ENCODE peak calls at places on chromosomes 4 and X, in ten cellular contexts. One of them, this sample, is unnamed. For H3K9me3, the result is how much of the 10 kb centered on the place peaks cover.

GRCh38 chr4:123361195-123361861 is 35.3 kb upstream of the SPRY1 start:
- DNase-seq in esophagus muscularis mucosa: peak
- DNase-seq in suprapubic skin: no peak
- DNase-seq in A549: peak
- DNase-seq in heart left ventricle: no peak
- DNase-seq in prostate gland: no peak
- DNase-seq in sigmoid colon: no peak
- DNase-seq in body of pancreas: no peak
- DNase-seq in K562: no peak
- DNase-seq in ovary: no peak
- DNase-seq in this sample: peak

GRCh38 chrX:111869639-111870034 is 6.3 kb upstream of the TRPC5OS start:
- DNase-seq in esophagus muscularis mucosa: no peak
- DNase-seq in suprapubic skin: no peak
- DNase-seq in A549: peak
- DNase-seq in heart left ventricle: peak
- DNase-seq in sigmoid colon: no peak
- DNase-seq in ovary: no peak
- DNase-seq in body of pancreas: peak
- DNase-seq in K562: peak
- DNase-seq in prostate gland: peak
- DNase-seq in this sample: peak

GRCh38 chr4:165355900-165356300 is 22.9 kb upstream of the CPE start:
- DNase-seq in ovary: no peak
- DNase-seq in esophagus muscularis mucosa: no peak
- DNase-seq in body of pancreas: no peak
- DNase-seq in prostate gland: peak
- DNase-seq in suprapubic skin: no peak
- DNase-seq in heart left ventricle: peak
- DNase-seq in sigmoid colon: no peak
- DNase-seq in K562: no peak
- DNase-seq in A549: peak
- DNase-seq in this sample: peak

GRCh38 chr4:77196866-77197265 is 39.9 kb downstream of the CCNG2 start:
- DNase-seq in ovary: no peak
- DNase-seq in A549: no peak
- DNase-seq in heart left ventricle: no peak
- DNase-seq in esophagus muscularis mucosa: no peak
- DNase-seq in sigmoid colon: no peak
- DNase-seq in body of pancreas: no peak
- DNase-seq in prostate gland: no peak
- DNase-seq in K562: no peak
- DNase-seq in suprapubic skin: no peak
- DNase-seq in this sample: no peak

GRCh38 chrX:10166731-10167149 is 10.0 kb downstream of the CLCN4 start:
- DNase-seq in suprapubic skin: no peak
- DNase-seq in prostate gland: no peak
- DNase-seq in esophagus muscularis mucosa: no peak
- DNase-seq in A549: no peak
- DNase-seq in K562: no peak
- DNase-seq in ovary: no peak
- DNase-seq in body of pancreas: no peak
- DNase-seq in sigmoid colon: no peak
- DNase-seq in heart left ventricle: no peak
- DNase-seq in this sample: no peak

GRCh38 chrX:19291086-19291485 is 52.6 kb upstream of the PDHA1 start:
- DNase-seq in esophagus muscularis mucosa: no peak
- DNase-seq in heart left ventricle: no peak
- DNase-seq in body of pancreas: no peak
- DNase-seq in sigmoid colon: no peak
- DNase-seq in A549: no peak
- DNase-seq in K562: no peak
- DNase-seq in prostate gland: no peak
- DNase-seq in suprapubic skin: no peak
- DNase-seq in ovary: no peak
- DNase-seq in this sample: no peak

GRCh38 chr4:87975466-87975865 is at the start of gene SPP1:
- DNase-seq in K562: no peak
- DNase-seq in heart left ventricle: no peak
- DNase-seq in sigmoid colon: no peak
- DNase-seq in A549: peak
- DNase-seq in ovary: no peak
- DNase-seq in esophagus muscularis mucosa: no peak
- DNase-seq in body of pancreas: no peak
- DNase-seq in suprapubic skin: no peak
- DNase-seq in prostate gland: no peak
- DNase-seq in this sample: no peak

GRCh38 chrX:148567229-148567628 is 66.8 kb downstream of the AFF2 start:
- DNase-seq in prostate gland: no peak
- DNase-seq in A549: no peak
- DNase-seq in heart left ventricle: no peak
- DNase-seq in ovary: no peak
- DNase-seq in esophagus muscularis mucosa: no peak
- DNase-seq in suprapubic skin: no peak
- DNase-seq in body of pancreas: no peak
- DNase-seq in sigmoid colon: no peak
- DNase-seq in K562: peak
- DNase-seq in this sample: no peak

GRCh38 chr4:96097040-96097607 is 257.2 kb downstream of the PDHA2 start:
- DNase-seq in K562: no peak
- DNase-seq in ovary: no peak
- DNase-seq in sigmoid colon: no peak
- DNase-seq in heart left ventricle: no peak
- DNase-seq in suprapubic skin: no peak
- DNase-seq in prostate gland: no peak
- DNase-seq in body of pancreas: no peak
- DNase-seq in A549: no peak
- DNase-seq in esophagus muscularis mucosa: no peak
- DNase-seq in this sample: no peak

GRCh38 chrX:44036336-44036735 is 63.1 kb upstream of the NDP start:
- DNase-seq in sigmoid colon: no peak
- DNase-seq in A549: no peak
- DNase-seq in heart left ventricle: no peak
- DNase-seq in ovary: no peak
- DNase-seq in esophagus muscularis mucosa: no peak
- DNase-seq in prostate gland: no peak
- DNase-seq in K562: no peak
- DNase-seq in body of pancreas: no peak
- DNase-seq in suprapubic skin: no peak
- DNase-seq in this sample: no peak

GRCh38 chr4:45910511-45910910 is 213.3 kb downstream of the GABRG1 start:
- DNase-seq in A549: no peak
- DNase-seq in esophagus muscularis mucosa: no peak
- DNase-seq in ovary: no peak
- DNase-seq in suprapubic skin: no peak
- DNase-seq in prostate gland: no peak
- DNase-seq in K562: no peak
- DNase-seq in heart left ventricle: no peak
- DNase-seq in body of pancreas: no peak
- DNase-seq in sigmoid colon: no peak
- DNase-seq in this sample: no peak

GRCh38 chr4:6217716-6218381 is 17.5 kb upstream of the JAKMIP1 start:
- DNase-seq in body of pancreas: no peak
- DNase-seq in esophagus muscularis mucosa: no peak
- DNase-seq in A549: no peak
- DNase-seq in ovary: no peak
- DNase-seq in suprapubic skin: no peak
- DNase-seq in heart left ventricle: no peak
- DNase-seq in prostate gland: no peak
- DNase-seq in K562: no peak
- DNase-seq in sigmoid colon: no peak
- DNase-seq in this sample: no peak

GRCh38 chr4:159191989-159192388 is 89.1 kb downstream of the RAPGEF2 start:
- DNase-seq in sigmoid colon: no peak
- DNase-seq in ovary: no peak
- DNase-seq in K562: no peak
- DNase-seq in body of pancreas: no peak
- DNase-seq in esophagus muscularis mucosa: no peak
- DNase-seq in suprapubic skin: no peak
- DNase-seq in prostate gland: no peak
- DNase-seq in heart left ventricle: no peak
- DNase-seq in A549: peak
- DNase-seq in this sample: no peak

DNA sequence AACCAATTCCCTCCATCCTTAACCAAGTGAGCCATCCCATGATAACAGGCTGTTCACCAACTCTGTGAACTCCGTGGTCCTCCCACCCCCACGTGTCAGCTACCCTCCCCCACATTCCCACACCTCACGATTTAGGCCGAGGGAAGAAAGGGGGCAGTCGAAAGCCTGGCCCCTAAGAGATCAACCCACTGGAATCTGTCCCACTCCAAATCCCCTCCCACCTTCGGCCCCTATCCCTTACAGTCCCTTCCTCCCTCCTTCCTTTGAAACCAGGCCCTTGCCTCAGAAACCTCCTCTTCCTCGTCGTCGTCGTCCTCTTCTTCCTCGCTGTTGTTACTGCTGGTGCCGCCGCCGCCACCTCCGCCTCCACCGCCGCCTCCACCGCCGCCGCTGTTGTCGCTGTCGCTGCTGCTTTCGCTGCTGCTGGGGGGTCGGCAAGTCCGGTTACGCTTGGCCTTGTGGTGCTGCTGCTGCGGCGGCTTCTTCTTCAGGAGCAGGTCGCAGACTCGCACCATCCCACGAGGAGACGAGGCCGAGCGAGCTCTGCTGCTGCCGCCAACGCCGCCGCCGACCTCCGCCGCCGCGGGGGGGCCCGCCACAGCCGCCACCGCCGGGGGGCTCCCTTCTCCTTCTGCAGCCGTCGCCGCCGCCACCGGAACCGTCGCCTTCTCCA is 467 bp downstream of the ANKRD17 start:
- DNase-seq in A549: peak
- DNase-seq in sigmoid colon: no peak
- DNase-seq in suprapubic skin: peak
- DNase-seq in prostate gland: peak
- DNase-seq in K562: peak
- DNase-seq in esophagus muscularis mucosa: no peak
- DNase-seq in body of pancreas: peak
- DNase-seq in heart left ventricle: no peak
- DNase-seq in ovary: peak
- DNase-seq in this sample: peak
- TF ChIP-seq POLR2A in A549: no peak
- TF ChIP-seq POLR2A in sigmoid colon: no peak
- TF ChIP-seq POLR2A in suprapubic skin: no peak
- TF ChIP-seq POLR2A in prostate gland: no peak
- TF ChIP-seq POLR2A in K562: no peak
- TF ChIP-seq POLR2A in esophagus muscularis mucosa: no peak
- TF ChIP-seq POLR2A in body of pancreas: no peak
- TF ChIP-seq POLR2A in heart left ventricle: no peak
- TF ChIP-seq POLR2A in ovary: no peak
- TF ChIP-seq POLR2A in this sample: no peak

DNA sequence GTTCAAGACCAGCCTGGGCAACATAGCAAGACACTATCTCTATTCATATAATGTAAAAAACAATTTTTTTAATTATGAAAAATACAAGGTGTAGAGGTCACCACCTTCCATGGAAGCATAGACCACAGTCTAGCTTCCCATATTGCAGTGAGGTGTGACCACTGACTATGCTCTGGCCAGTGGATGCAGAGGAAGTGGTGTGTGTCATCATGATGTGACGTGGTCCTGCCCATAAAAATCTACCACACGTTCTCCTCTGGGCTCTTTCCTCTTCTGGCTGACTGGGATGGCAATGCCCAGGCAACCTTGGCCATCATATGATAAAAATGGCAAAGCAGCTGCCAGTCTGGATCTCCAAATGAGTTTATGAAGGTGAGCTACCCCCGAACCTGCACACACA is 65.7 kb downstream of the RBM47 start:
- DNase-seq in ovary: no peak
- DNase-seq in body of pancreas: no peak
- DNase-seq in heart left ventricle: peak
- DNase-seq in suprapubic skin: no peak
- DNase-seq in sigmoid colon: no peak
- DNase-seq in K562: no peak
- DNase-seq in A549: no peak
- DNase-seq in prostate gland: no peak
- DNase-seq in esophagus muscularis mucosa: no peak
- DNase-seq in this sample: no peak
- H3K9me3 ChIP-seq in ovary: under half
- H3K9me3 ChIP-seq in body of pancreas: under half
- H3K9me3 ChIP-seq in heart left ventricle: under half
- H3K9me3 ChIP-seq in suprapubic skin: under half
- H3K9me3 ChIP-seq in sigmoid colon: under half
- H3K9me3 ChIP-seq in K562: under half
- H3K9me3 ChIP-seq in A549: under half
- H3K9me3 ChIP-seq in prostate gland: under half
- H3K9me3 ChIP-seq in esophagus muscularis mucosa: under half
- H3K9me3 ChIP-seq in this sample: under half

DNA sequence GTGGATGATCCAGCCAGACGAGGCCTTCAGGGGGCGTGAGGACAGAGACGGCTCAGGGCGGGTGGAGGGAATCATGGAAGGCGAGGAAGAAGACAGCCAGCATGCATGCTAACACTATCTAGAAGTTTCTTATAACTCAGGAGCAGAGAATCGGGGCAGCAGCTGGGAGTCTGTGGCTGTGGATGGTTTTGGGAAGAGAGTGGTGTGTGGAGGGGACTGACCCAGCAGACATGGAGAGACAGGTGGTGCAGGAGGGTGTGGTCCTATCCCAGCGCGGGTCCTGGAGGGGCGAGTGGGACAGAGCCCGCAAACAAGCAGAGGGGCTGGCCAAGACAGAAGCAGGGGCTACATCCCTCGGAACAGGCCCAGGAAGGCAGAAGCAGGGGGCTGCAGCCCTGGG is 192.1 kb downstream of the AFAP1 start:
- DNase-seq in esophagus muscularis mucosa: no peak
- DNase-seq in K562: no peak
- DNase-seq in heart left ventricle: no peak
- DNase-seq in ovary: no peak
- DNase-seq in prostate gland: no peak
- DNase-seq in body of pancreas: no peak
- DNase-seq in A549: no peak
- DNase-seq in suprapubic skin: no peak
- DNase-seq in sigmoid colon: no peak
- DNase-seq in this sample: no peak
- TF ChIP-seq POLR2A in esophagus muscularis mucosa: no peak
- TF ChIP-seq POLR2A in K562: no peak
- TF ChIP-seq POLR2A in heart left ventricle: no peak
- TF ChIP-seq POLR2A in ovary: no peak
- TF ChIP-seq POLR2A in prostate gland: no peak
- TF ChIP-seq POLR2A in body of pancreas: no peak
- TF ChIP-seq POLR2A in A549: no peak
- TF ChIP-seq POLR2A in suprapubic skin: no peak
- TF ChIP-seq POLR2A in sigmoid colon: no peak
- TF ChIP-seq POLR2A in this sample: no peak

GRCh38 chrX:143139681-143140080 is 114.0 kb downstream of the SPANXN4 start:
- DNase-seq in K562: no peak
- DNase-seq in A549: no peak
- DNase-seq in sigmoid colon: no peak
- DNase-seq in body of pancreas: no peak
- DNase-seq in heart left ventricle: no peak
- DNase-seq in esophagus muscularis mucosa: no peak
- DNase-seq in ovary: no peak
- DNase-seq in prostate gland: no peak
- DNase-seq in suprapubic skin: no peak
- DNase-seq in this sample: no peak
- H3K9me3 ChIP-seq in K562: under half
- H3K9me3 ChIP-seq in A549: under half
- H3K9me3 ChIP-seq in sigmoid colon: under half
- H3K9me3 ChIP-seq in body of pancreas: under half
- H3K9me3 ChIP-seq in heart left ventricle: under half
- H3K9me3 ChIP-seq in esophagus muscularis mucosa: under half
- H3K9me3 ChIP-seq in ovary: under half
- H3K9me3 ChIP-seq in prostate gland: under half
- H3K9me3 ChIP-seq in suprapubic skin: under half
- H3K9me3 ChIP-seq in this sample: under half